ENCODE peak calls at places on chromosomes 3 and 15, in five cellular contexts. E, K, R, L and H are unnamed samples.

GRCh38 chr15:64854041-64854440 is 12.3 kb downstream of the PLEKHO2 start:
- DNase-seq in E (no peak), K (no peak), R (no peak), L (no peak), H (no peak)

GRCh38 chr3:29454326-29454725 is 173.5 kb downstream of the RBMS3 start:
- DNase-seq in E (no peak), R (no peak), K (no peak), L (no peak), H (no peak)

GRCh38 chr15:73227433-73228056 is 141.2 kb downstream of the HCN4 start:
- DNase-seq in E (no peak), L (no peak), R (no peak), K (no peak), H (no peak)

GRCh38 chr15:93997071-93997658 is 234.2 kb upstream of the MCTP2 start:
- DNase-seq in E (peak; percentile 18), L (no peak), K (no peak), R (peak; percentile 58), H (no peak)

GRCh38 chr15:76217029-76217866 is 94.0 kb downstream of the ETFA start:
- DNase-seq in E (no peak), R (peak; percentile 24), K (no peak), L (no peak), H (no peak)

GRCh38 chr3:60759439-60759838 is 491.8 kb downstream of the FHIT start:
- DNase-seq in L (no peak), E (no peak), K (no peak), R (no peak), H (no peak)

GRCh38 chr15:50181983-50182232 is at the start of gene SLC27A2:
- DNase-seq in L (peak; percentile 33), R (no peak), E (no peak), K (peak; percentile 64), H (no peak)

GRCh38 chr3:126621171-126621570 is 33.8 kb downstream of the TXNRD3 start:
- DNase-seq in R (peak; percentile 87), E (no peak), K (no peak), L (no peak), H (no peak)

GRCh38 chr3:124161453-124161852 is 169.5 kb upstream of the ROPN1 start:
- DNase-seq in L (no peak), R (no peak), E (no peak), K (no peak), H (no peak)

GRCh38 chr3:118089563-118089962 is 945.1 kb downstream of the IGSF11 start:
- DNase-seq in R (peak; percentile 36), L (no peak), K (no peak), E (no peak), H (no peak)

GRCh38 chr3:36032180-36032895 is 348.0 kb upstream of the STAC start:
- DNase-seq in R (no peak), K (no peak), E (no peak), L (no peak), H (no peak)

GRCh38 chr3:29141197-29141911 is 139.5 kb upstream of the RBMS3 start:
- DNase-seq in R (peak; percentile 24), L (no peak), E (no peak), K (no peak), H (no peak)

GRCh38 chr3:71063768-71064287 is 519.7 kb downstream of the FOXP1 start:
- DNase-seq in R (peak; percentile 54), K (no peak), E (peak; percentile 53), L (peak; percentile 33), H (peak; percentile 57)

GRCh38 chr15:58070801-58071418 is 5.4 kb upstream of the ALDH1A2 start:
- DNase-seq in R (peak; percentile 58), L (peak; percentile 74), E (peak; percentile 61), K (peak; percentile 51), H (no peak)

GRCh38 chr15:70101459-70102113 is 3.9 kb upstream of the TLE3 start:
- DNase-seq in E (peak; percentile 86), R (peak; percentile 80), L (peak; percentile 93), K (peak; percentile 60), H (no peak)

GRCh38 chr15:70064441-70064840 is 33.3 kb downstream of the TLE3 start:
- DNase-seq in L (no peak), R (no peak), K (no peak), E (no peak), H (peak; percentile 21)

GRCh38 chr15:52008698-52009434 is 10.2 kb upstream of the MAPK6 start:
- DNase-seq in R (no peak), K (no peak), E (peak; percentile 3), L (no peak), H (no peak)

GRCh38 chr3:120637836-120638559 is 41.9 kb downstream of the NDUFB4 start:
- DNase-seq in K (no peak), L (no peak), R (peak; percentile 26), E (no peak), H (no peak)

GRCh38 chr3:5172018-5172417 is 15.5 kb upstream of the EDEM1 start:
- DNase-seq in K (no peak), R (no peak), L (no peak), E (no peak), H (no peak)

GRCh38 chr15:40470423-40471104 is at the start of gene CHST14:
- DNase-seq in K (peak; percentile 62), E (peak; percentile 42), R (peak; percentile 70), L (peak; percentile 63), H (peak; percentile 69)

GRCh38 chr3:117793684-117794304 is 1084.2 kb downstream of the TUSC7 start:
- DNase-seq in L (no peak), R (peak; percentile 9), E (no peak), K (no peak), H (no peak)

GRCh38 chr15:61893146-61893545 is 167.1 kb downstream of the VPS13C start:
- DNase-seq in R (no peak), L (no peak), E (no peak), K (no peak), H (no peak)

GRCh38 chr3:37910666-37911400 is 49.2 kb downstream of the CTDSPL start:
- DNase-seq in K (no peak), R (no peak), E (no peak), L (no peak), H (no peak)

GRCh38 chr3:183489455-183490210 is 61.2 kb upstream of the MCF2L2 start:
- DNase-seq in L (no peak), R (peak; percentile 59), K (no peak), E (no peak), H (no peak)

GRCh38 chr15:81184188-81184587 is 12.5 kb upstream of the IL16 start:
- DNase-seq in E (no peak), L (no peak), K (no peak), R (peak; percentile 95), H (no peak)

GRCh38 chr15:23645379-23646164 is 2.1 kb downstream of the MAGEL2 start:
- DNase-seq in K (no peak), E (peak; percentile 50), R (no peak), L (no peak), H (no peak)